ENCODE peak calls at places on chromosomes 1 and 21, in nine cellular contexts. O, V, T, F, E, R, D, J and P are unnamed samples.

GRCh38 chr1:5611431-5611830 is 380.8 kb downstream of the NPHP4 start:
- DNase-seq in O (no peak), V (no peak), T (no peak), F (no peak), E (no peak), R (no peak), D (no peak), J (no peak), P (no peak)

GRCh38 chr1:154629160-154630073 is 21.4 kb upstream of the ADAR start:
- DNase-seq in O (no peak), V (no peak), T (no peak), F (no peak), E (no peak), R (peak; percentile 18), D (no peak), J (no peak), P (no peak)

GRCh38 chr1:30191154-30191702 is 532.2 kb downstream of the MATN1 start:
- DNase-seq in O (no peak), V (no peak), T (peak; percentile 42), F (no peak), E (no peak), R (peak; percentile 95), D (no peak), J (no peak), P (no peak)

GRCh38 chr1:91640877-91641526 is 140.4 kb downstream of the CDC7 start:
- DNase-seq in O (no peak), V (no peak), T (no peak), F (no peak), E (no peak), R (no peak), D (no peak), J (no peak), P (no peak)

GRCh38 chr1:102615896-102616295 is 492.4 kb downstream of the COL11A1 start:
- DNase-seq in O (no peak), V (no peak), T (no peak), F (no peak), E (no peak), R (no peak), D (no peak), J (no peak), P (no peak)

GRCh38 chr1:192889082-192889481 is 80.2 kb downstream of the RGS2 start:
- DNase-seq in O (no peak), V (no peak), T (no peak), F (no peak), E (no peak), R (no peak), D (no peak), J (no peak), P (no peak)

GRCh38 chr1:7783178-7783711 is 846 bp upstream of the PER3 start:
- DNase-seq in O (peak; percentile 15), V (peak; percentile 13), T (peak; percentile 79), F (peak; percentile 76), E (peak; percentile 4), R (peak; percentile 74), D (peak; percentile 68), J (peak; percentile 20), P (peak; percentile 82)

GRCh38 chr1:8602471-8603219 is 214.8 kb downstream of the RERE start:
- DNase-seq in O (no peak), V (peak; percentile 3), T (no peak), F (no peak), E (no peak), R (no peak), D (no peak), J (no peak), P (no peak)

GRCh38 chr1:98739762-98740161 is 78.2 kb downstream of the SNX7 start:
- DNase-seq in O (no peak), V (no peak), T (no peak), F (no peak), E (no peak), R (no peak), D (no peak), J (no peak), P (no peak)

GRCh38 chr1:31769720-31770390 is 5.7 kb upstream of the ADGRB2 start:
- DNase-seq in O (no peak), V (no peak), T (no peak), F (no peak), E (no peak), R (no peak), D (no peak), J (no peak), P (peak; percentile 44)

GRCh38 chr1:234573711-234574299 is 36.2 kb downstream of the IRF2BP2 start:
- DNase-seq in O (no peak), V (no peak), T (no peak), F (no peak), E (no peak), R (peak; percentile 44), D (no peak), J (no peak), P (no peak)

GRCh38 chr1:204623365-204623893 is 62.1 kb downstream of the LRRN2 start:
- DNase-seq in O (no peak), V (no peak), T (peak; percentile 66), F (no peak), E (peak; percentile 43), R (peak; percentile 51), D (no peak), J (peak; percentile 88), P (no peak)

GRCh38 chr1:151475175-151475574 is 15.9 kb upstream of the POGZ start:
- DNase-seq in O (no peak), V (no peak), T (no peak), F (peak; percentile 93), E (no peak), R (no peak), D (no peak), J (no peak), P (no peak)

GRCh38 chr1:201838381-201838780 is 9.4 kb downstream of the IPO9 start:
- DNase-seq in O (no peak), V (no peak), T (no peak), F (no peak), E (no peak), R (no peak), D (no peak), J (no peak), P (no peak)

GRCh38 chr1:59163268-59164092 is 133.4 kb upstream of the FGGY start:
- DNase-seq in O (no peak), V (no peak), T (peak; percentile 50), F (no peak), E (peak; percentile 58), R (peak; percentile 93), D (no peak), J (peak; percentile 55), P (no peak)

GRCh38 chr1:1302006-1302430 is 5.7 kb downstream of the ACAP3 start:
- DNase-seq in O (no peak), V (no peak), T (no peak), F (no peak), E (no peak), R (no peak), D (no peak), J (no peak), P (no peak)

GRCh38 chr1:9849691-9850441 is 26.1 kb upstream of the CLSTN1 start:
- DNase-seq in O (no peak), V (no peak), T (no peak), F (peak; percentile 82), E (no peak), R (no peak), D (no peak), J (no peak), P (no peak)

GRCh38 chr1:24317081-24317480 is 2.1 kb upstream of the GRHL3 start:
- DNase-seq in O (no peak), V (no peak), T (no peak), F (no peak), E (no peak), R (no peak), D (no peak), J (no peak), P (no peak)

GRCh38 chr1:32818804-32819541 is 1.5 kb downstream of the S100PBP start:
- DNase-seq in O (no peak), V (no peak), T (peak; percentile 4), F (peak; percentile 75), E (no peak), R (no peak), D (no peak), J (no peak), P (no peak)

GRCh38 chr21:17461582-17461981 is 51.3 kb upstream of the CXADR start:
- DNase-seq in O (no peak), V (no peak), T (peak; percentile 37), F (no peak), E (no peak), R (peak; percentile 62), D (no peak), J (no peak), P (no peak)

GRCh38 chr1:42176902-42177519 is 12.5 kb upstream of the GUCA2A start:
- DNase-seq in O (no peak), V (no peak), T (peak; percentile 69), F (peak; percentile 73), E (peak; percentile 29), R (peak; percentile 63), D (no peak), J (no peak), P (no peak)

GRCh38 chr1:215407575-215407974 is 159.5 kb upstream of the KCTD3 start:
- DNase-seq in O (no peak), V (no peak), T (peak; percentile 23), F (no peak), E (no peak), R (peak; percentile 21), D (no peak), J (no peak), P (no peak)

GRCh38 chr1:94597701-94598100 is 56.1 kb upstream of the F3 start:
- DNase-seq in O (no peak), V (no peak), T (peak; percentile 95), F (no peak), E (peak; percentile 44), R (peak; percentile 87), D (no peak), J (no peak), P (no peak)

GRCh38 chr1:20727746-20728316 is 4.7 kb downstream of the SH2D5 start:
- DNase-seq in O (no peak), V (no peak), T (no peak), F (no peak), E (no peak), R (no peak), D (peak; percentile 50), J (no peak), P (no peak)

GRCh38 chr1:212034516-212035122 is 738 bp downstream of the INTS7 start:
- DNase-seq in O (no peak), V (no peak), T (no peak), F (no peak), E (no peak), R (no peak), D (no peak), J (no peak), P (peak; percentile 30)

GRCh38 chr1:201298381-201299367 is 15.4 kb downstream of the PKP1 start:
- DNase-seq in O (no peak), V (no peak), T (no peak), F (no peak), E (no peak), R (peak; percentile 37), D (no peak), J (peak; percentile 72), P (no peak)

GRCh38 chr21:31460985-31461384 is 116.9 kb upstream of the TIAM1 start:
- DNase-seq in O (no peak), V (no peak), T (no peak), F (no peak), E (no peak), R (no peak), D (no peak), J (no peak), P (no peak)

GRCh38 chr1:143720087-143721023 is 251.4 kb downstream of the FAM72C start:
- DNase-seq in O (no peak), V (no peak), T (no peak), F (no peak), E (no peak), R (peak; percentile 32), D (peak; percentile 51), J (no peak), P (peak; percentile 69)

GRCh38 chr1:161721738-161722343 is 497 bp downstream of the FCRLB start:
- DNase-seq in O (no peak), V (no peak), T (peak; percentile 99), F (no peak), E (peak; percentile 86), R (peak; percentile 97), D (no peak), J (no peak), P (no peak)

GRCh38 chr1:6108937-6109636 is 63.4 kb downstream of the KCNAB2 start:
- DNase-seq in O (peak; percentile 22), V (no peak), T (peak; percentile 60), F (peak; percentile 85), E (peak; percentile 33), R (peak; percentile 73), D (peak; percentile 76), J (peak; percentile 9), P (no peak)